ENCODE peak calls at places on chromosomes 11 and 22, in six cellular contexts. Y is lower lobe of right lung, J is GM13977, U is astrocyte of the cerebellum, K is hepatocyte, Z is LNCaP clone FGC. V is an unnamed sample.

GRCh38 chr11:123429851-123430735 is at the start of gene GRAMD1B:
- DNase-seq in Y (peak; percentile 67), U (peak; percentile 56), Z (no peak), J (peak; percentile 82), K (peak; percentile 77), V (peak; percentile 81)

GRCh38 chr11:66970808-66971442 is 4.2 kb upstream of the C11orf86 start:
- DNase-seq in Z (no peak), J (no peak), U (peak; percentile 100), K (peak; percentile 85), Y (no peak), V (no peak)

GRCh38 chr22:38834215-38834953 is 9.4 kb downstream of the NPTXR start:
- DNase-seq in J (no peak), Z (no peak), U (no peak), Y (peak; percentile 30), K (no peak), V (no peak)

GRCh38 chr11:130813638-130814037 is 102.6 kb downstream of the SNX19 start:
- DNase-seq in J (no peak), Y (no peak), U (no peak), K (no peak), Z (no peak), V (no peak)

GRCh38 chr22:38423512-38424503 is 31.2 kb downstream of the KCNJ4 start:
- DNase-seq in U (no peak), Z (no peak), J (no peak), Y (no peak), K (peak; percentile 58), V (peak; percentile 76)

GRCh38 chr11:112663947-112664634 is 297.1 kb upstream of the NCAM1 start:
- DNase-seq in K (no peak), U (no peak), J (no peak), Y (no peak), Z (no peak), V (no peak)

GRCh38 chr22:49780992-49781782 is 46.5 kb downstream of the BRD1 start:
- DNase-seq in Z (no peak), J (no peak), K (no peak), Y (peak; percentile 28), U (no peak), V (peak; percentile 68)

GRCh38 chr11:61362542-61362875 is 335 bp downstream of the TMEM138 start:
- DNase-seq in Y (no peak), U (no peak), Z (no peak), K (peak; percentile 39), J (peak; percentile 51), V (no peak)

GRCh38 chr11:101215069-101215468 is 85.5 kb upstream of the PGR start:
- DNase-seq in Z (no peak), U (no peak), J (no peak), K (no peak), Y (no peak), V (no peak)

GRCh38 chr11:93845181-93846092 is 5.0 kb downstream of the VSTM5 start:
- DNase-seq in K (no peak), J (no peak), U (no peak), Y (no peak), Z (no peak), V (no peak)

GRCh38 chr11:74611369-74611861 is 19.0 kb downstream of the POLD3 start:
- DNase-seq in Y (no peak), K (peak; percentile 63), U (peak; percentile 64), Z (peak; percentile 70), J (peak; percentile 20), V (no peak)

GRCh38 chr11:71580057-71581003 is 2.3 kb downstream of the KRTAP5-11 start:
- DNase-seq in K (peak; percentile 74), J (peak; percentile 63), U (peak; percentile 45), Z (peak; percentile 81), Y (no peak), V (no peak)

GRCh38 chr11:48013269-48013901 is 33.0 kb downstream of the PTPRJ start:
- DNase-seq in Y (peak; percentile 64), Z (no peak), U (no peak), K (peak; percentile 37), J (no peak), V (peak; percentile 88)

GRCh38 chr11:18775492-18776292 is 15.9 kb downstream of the PTPN5 start:
- DNase-seq in J (peak; percentile 71), U (no peak), Z (peak; percentile 37), K (peak; percentile 81), Y (peak; percentile 72), V (peak; percentile 48)

GRCh38 chr11:77201991-77202841 is 74.2 kb downstream of the MYO7A start:
- DNase-seq in J (no peak), Z (no peak), U (no peak), Y (peak; percentile 38), K (no peak), V (peak; percentile 50)

GRCh38 chr22:40002935-40003715 is 8.4 kb downstream of the FAM83F start:
- DNase-seq in K (no peak), J (no peak), Y (no peak), Z (no peak), U (no peak), V (peak; percentile 81)

GRCh38 chr11:28835790-28836189 is 727.6 kb downstream of the METTL15 start:
- DNase-seq in J (no peak), Y (no peak), K (peak; percentile 16), U (peak; percentile 35), Z (no peak), V (no peak)

GRCh38 chr22:37623075-37624016 is 14.7 kb downstream of the GGA1 start:
- DNase-seq in Y (peak; percentile 83), U (no peak), Z (no peak), K (peak; percentile 83), J (peak; percentile 84), V (no peak)

GRCh38 chr11:46342237-46342636 is 5.0 kb upstream of the DGKZ start:
- DNase-seq in J (no peak), Z (no peak), K (peak; percentile 56), U (no peak), Y (no peak), V (peak; percentile 72)

GRCh38 chr11:21794306-21794705 is 398.6 kb upstream of the ANO5 start:
- DNase-seq in J (no peak), U (no peak), K (no peak), Y (no peak), Z (no peak), V (no peak)

GRCh38 chr22:19775496-19776325 is 15.1 kb downstream of the TBX1 start:
- DNase-seq in J (no peak), Z (no peak), K (no peak), U (no peak), Y (no peak), V (peak; percentile 66)

GRCh38 chr22:29665486-29665885 is 54.3 kb upstream of the CABP7 start:
- DNase-seq in U (no peak), K (no peak), J (no peak), Z (no peak), Y (no peak), V (no peak)

GRCh38 chr22:48686694-48687302 is 1140.9 kb downstream of the BRD1 start:
- DNase-seq in Y (no peak), K (no peak), Z (no peak), U (no peak), J (no peak), V (no peak)

GRCh38 chr11:15379483-15379882 is 264.8 kb downstream of the INSC start:
- DNase-seq in U (no peak), K (no peak), J (no peak), Y (no peak), Z (no peak), V (no peak)

GRCh38 chr22:44523981-44524759 is 26.1 kb upstream of the RTL6 start:
- DNase-seq in K (peak; percentile 76), Z (no peak), Y (no peak), J (no peak), U (peak; percentile 20), V (no peak)

GRCh38 chr11:106133529-106133928 is 56.1 kb downstream of the AASDHPPT start:
- DNase-seq in K (no peak), U (no peak), J (no peak), Z (no peak), Y (no peak), V (no peak)
- TF ChIP-seq CTCF in K (no peak), U (no peak), J (peak; percentile 36), Z (peak; percentile 58), Y (peak; percentile 8), V (no peak)

DNA sequence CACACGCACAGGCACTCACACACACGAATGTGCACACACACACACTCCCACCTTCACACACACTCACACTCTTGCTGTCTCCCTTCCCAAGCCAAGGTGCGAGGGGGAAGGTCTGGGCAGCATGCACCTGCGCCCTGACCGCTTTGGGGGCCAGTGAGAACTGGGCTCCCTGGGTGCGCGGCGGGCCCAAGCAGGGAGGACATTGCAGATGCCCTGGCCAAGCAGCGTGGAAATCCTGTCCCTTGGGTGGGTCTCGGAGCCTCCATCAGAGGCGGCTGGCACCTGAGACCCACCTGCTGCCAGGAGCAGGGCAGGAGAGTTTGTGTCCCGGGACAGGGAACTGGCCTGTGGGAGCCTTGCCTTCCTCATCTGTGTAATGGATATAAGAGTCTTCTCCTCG is 3.3 kb downstream of the CD81 start:
- DNase-seq in K (no peak), Z (no peak), Y (no peak), U (no peak), J (no peak), V (no peak)
- TF ChIP-seq CTCF in K (no peak), Z (no peak), Y (no peak), U (no peak), J (no peak), V (no peak)

GRCh38 chr11:126766425-126766824 is 234.1 kb downstream of the KIRREL3 start:
- DNase-seq in K (peak; percentile 17), U (no peak), J (no peak), Y (no peak), Z (no peak), V (no peak)
- TF ChIP-seq CTCF in K (no peak), U (no peak), J (no peak), Y (no peak), Z (peak; percentile 12), V (no peak)

DNA sequence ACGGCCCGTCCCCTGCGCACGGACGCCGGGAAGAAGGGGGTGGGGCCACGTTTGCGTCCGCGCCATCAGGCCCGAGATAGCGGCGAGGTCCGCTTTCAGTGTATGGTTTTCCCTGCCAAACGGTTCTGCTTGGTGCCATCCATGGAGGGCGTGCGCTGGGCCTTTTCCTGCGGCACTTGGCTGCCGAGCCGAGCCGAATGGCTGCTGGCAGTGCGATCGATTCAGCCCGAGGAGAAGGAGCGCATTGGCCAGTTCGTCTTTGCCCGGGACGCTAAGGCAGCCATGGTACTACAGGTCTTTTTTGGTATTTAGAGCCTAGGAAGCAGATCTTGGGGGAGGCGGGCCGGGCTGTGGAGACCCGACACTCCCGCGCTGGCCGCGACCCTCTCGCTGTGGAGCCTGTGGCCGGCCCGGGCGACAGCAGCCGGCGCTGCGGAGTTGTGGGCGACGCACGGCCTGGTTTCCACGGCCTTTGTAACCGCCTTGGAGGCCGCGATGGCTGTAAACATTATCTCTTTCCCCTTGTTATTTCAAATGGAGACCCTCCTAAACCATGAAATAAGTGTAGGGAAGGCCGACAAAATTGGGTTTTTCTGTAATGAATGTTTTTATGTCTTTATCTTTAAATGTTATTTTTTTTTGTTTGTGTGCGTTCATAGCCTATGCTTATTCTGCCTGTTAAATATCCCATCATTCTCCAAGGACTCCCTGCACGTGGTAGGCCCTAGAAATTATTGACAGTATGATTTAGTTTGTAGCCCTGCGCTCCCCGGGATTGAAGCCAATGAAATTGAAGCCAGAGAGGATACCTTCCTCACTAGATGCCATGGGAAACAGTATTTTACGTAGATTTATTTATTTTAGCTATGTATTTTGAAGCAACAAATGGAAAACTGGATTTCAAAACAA is at the start of gene AASDHPPT:
- DNase-seq in J (no peak), K (peak; percentile 63), U (no peak), Z (no peak), Y (no peak), V (no peak)
- TF ChIP-seq CTCF in J (peak; percentile 18), K (no peak), U (no peak), Z (peak; percentile 11), Y (no peak), V (no peak)